ENCODE peak calls at places on chromosomes 11 and 22, in five cellular contexts. R is neural progenitor cell, M is right lobe of liver, X is left ventricle myocardium inferior, O is mesenchymal stem cell. B is an unnamed sample. For H3K9me3, the result is how much of the 10 kb centered on the place peaks cover.

GRCh38 chr11:33027846-33028536 is 11.4 kb upstream of the TCP11L1 start:
- DNase-seq in R (no peak), M (no peak), X (no peak), O (peak), B (no peak)

GRCh38 chr11:122102426-122102825 is 13.6 kb downstream of the BLID start:
- DNase-seq in R (no peak), M (no peak), X (no peak), O (no peak), B (no peak)

GRCh38 chr11:68974421-68975194 is 6.2 kb downstream of the MRGPRD start:
- DNase-seq in R (no peak), M (no peak), X (no peak), O (peak), B (no peak)

GRCh38 chr11:32643526-32643925 is 59.9 kb downstream of the EIF3M start:
- DNase-seq in R (no peak), M (no peak), X (no peak), O (no peak), B (no peak)

GRCh38 chr11:35237860-35238715 is 99.1 kb downstream of the CD44 start:
- DNase-seq in R (peak), M (no peak), X (no peak), O (no peak), B (no peak)

GRCh38 chr11:134385171-134385570 is 26.9 kb downstream of the B3GAT1 start:
- DNase-seq in R (no peak), M (no peak), X (no peak), O (no peak), B (no peak)

GRCh38 chr11:73389134-73389525 is 12.9 kb downstream of the RELT start:
- DNase-seq in R (no peak), M (no peak), X (no peak), O (no peak), B (no peak)

GRCh38 chr22:42316988-42317387 is 46.5 kb upstream of the TCF20 start:
- DNase-seq in R (no peak), M (no peak), X (peak), O (no peak), B (no peak)

GRCh38 chr22:20881231-20881630 is 22.4 kb downstream of the SNAP29 start:
- DNase-seq in R (no peak), M (no peak), X (no peak), O (no peak), B (no peak)

GRCh38 chr22:46055176-46055850 is 78.4 kb upstream of the WNT7B start:
- DNase-seq in R (no peak), M (peak), X (peak), O (no peak), B (no peak)

GRCh38 chr11:68997124-68997994 is 15.7 kb downstream of the MRGPRF start:
- DNase-seq in R (no peak), M (no peak), X (no peak), O (no peak), B (no peak)

GRCh38 chr11:27699242-27699925 is 871 bp downstream of the BDNF start:
- DNase-seq in R (peak), M (no peak), X (no peak), O (peak), B (no peak)

GRCh38 chr11:133029096-133029495 is 503.2 kb downstream of the OPCML start:
- DNase-seq in R (no peak), M (no peak), X (no peak), O (no peak), B (no peak)

GRCh38 chr11:14075118-14075601 is 112.6 kb downstream of the SPON1 start:
- DNase-seq in R (peak), M (no peak), X (no peak), O (no peak), B (peak)

GRCh38 chr11:88552377-88553029 is 215.0 kb upstream of the CTSC start:
- DNase-seq in R (peak), M (peak), X (no peak), O (peak), B (no peak)

GRCh38 chr11:43518407-43519165 is 159.9 kb downstream of the TTC17 start:
- DNase-seq in R (no peak), M (no peak), X (no peak), O (peak), B (no peak)

GRCh38 chr11:57974830-57975229 is 48.9 kb upstream of the OR9Q1 start:
- DNase-seq in R (no peak), M (no peak), X (no peak), O (no peak), B (no peak)

GRCh38 chr11:117934526-117935307 is 5.5 kb upstream of the TMPRSS13 start:
- DNase-seq in R (no peak), M (no peak), X (no peak), O (no peak), B (no peak)

GRCh38 chr11:102448869-102449224 is 3.7 kb downstream of the TMEM123 start:
- DNase-seq in R (no peak), M (no peak), X (no peak), O (no peak), B (no peak)

GRCh38 chr11:117180661-117181585 is 2.4 kb downstream of the SIDT2 start:
- DNase-seq in R (peak), M (peak), X (peak), O (peak), B (peak)

GRCh38 chr22:17912942-17913704 is 111.2 kb downstream of the MICAL3 start:
- DNase-seq in R (no peak), M (no peak), X (no peak), O (no peak), B (no peak)

GRCh38 chr22:50247748-50248147 is 2.9 kb upstream of the TUBGCP6 start:
- DNase-seq in R (peak), M (no peak), X (no peak), O (peak), B (peak)

GRCh38 chr11:73182824-73183321 is 35.2 kb upstream of the P2RY2 start:
- DNase-seq in R (no peak), M (no peak), X (peak), O (no peak), B (no peak)

GRCh38 chr22:45235851-45236342 is 4.8 kb downstream of the KIAA0930 start:
- DNase-seq in R (no peak), M (no peak), X (no peak), O (no peak), B (no peak)

DNA sequence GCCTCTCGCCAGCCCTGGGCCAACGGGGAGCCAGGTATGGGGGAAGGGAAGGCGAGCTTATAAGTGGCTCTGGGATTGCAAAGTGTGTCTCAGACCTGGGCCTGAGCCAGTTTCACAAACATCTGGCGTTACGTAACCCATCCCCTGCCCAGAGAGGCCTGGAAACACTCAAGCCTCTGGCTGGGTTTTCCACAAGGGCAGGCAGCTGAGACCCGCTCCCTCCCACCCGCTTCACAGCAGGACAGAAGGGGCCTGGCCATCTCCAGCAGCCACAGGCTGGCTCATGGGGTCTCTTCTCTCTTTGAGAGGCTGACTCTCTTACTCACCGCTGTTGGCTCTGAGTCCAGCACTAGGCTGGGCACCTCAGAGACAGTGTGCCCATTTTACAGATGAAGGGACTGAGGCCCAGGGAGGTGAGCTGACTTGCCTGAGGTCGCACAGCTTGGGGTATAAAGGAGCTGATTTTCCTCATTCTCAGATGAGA is 44.5 kb downstream of the TRIOBP start:
- DNase-seq in R (peak), M (peak), X (peak), O (peak), B (no peak)
- H3K9me3 ChIP-seq in R (under half), M (under half), X (under half), O (under half), B (under half)

DNA sequence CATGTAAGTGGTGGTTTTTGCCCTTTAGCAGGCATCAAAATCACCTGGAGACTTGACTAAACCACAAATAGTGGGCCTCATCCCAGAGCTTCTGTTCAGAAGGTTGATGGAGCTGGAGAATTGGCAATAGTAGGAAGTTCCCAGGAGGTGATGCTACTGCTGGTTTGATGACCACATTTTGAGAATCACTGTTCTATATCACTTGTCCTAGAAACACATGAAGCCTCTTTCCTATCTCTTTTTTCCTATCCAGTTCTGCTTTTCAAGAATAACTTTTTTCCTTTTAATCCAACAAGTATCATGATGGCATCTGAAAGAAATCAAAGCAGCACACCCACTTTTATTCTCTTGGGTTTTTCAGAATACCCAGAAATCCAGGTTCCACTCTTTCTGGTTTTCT is at the start of gene OR5D13:
- DNase-seq in R (no peak), M (no peak), X (no peak), O (no peak), B (no peak)
- H3K9me3 ChIP-seq in R (under half), M (under half), X (under half), O (under half), B (under half)

DNA sequence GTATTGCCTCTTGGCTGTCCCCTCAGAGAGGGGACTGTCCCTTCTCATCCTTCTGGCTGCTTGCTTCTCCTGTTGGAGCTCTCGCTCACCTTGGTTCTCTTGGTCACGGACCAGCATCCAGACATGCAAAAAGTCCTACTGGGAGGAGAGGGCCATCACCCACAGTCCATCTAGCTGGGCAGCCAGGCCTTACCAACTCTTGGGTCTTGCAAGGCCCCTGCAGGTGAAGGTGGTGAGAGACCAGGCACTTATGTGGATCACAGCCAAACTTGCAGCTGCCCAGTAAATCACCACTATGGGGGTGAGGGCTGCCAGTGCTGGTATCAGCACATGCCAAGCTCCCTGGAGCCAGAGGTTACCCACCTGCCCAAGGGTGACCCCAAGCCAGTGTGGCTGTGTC is 36.3 kb downstream of the KCNQ1OT1 start:
- DNase-seq in R (no peak), M (no peak), X (no peak), O (no peak), B (no peak)
- H3K9me3 ChIP-seq in R (under half), M (under half), X (under half), O (half or more), B (under half)

GRCh38 chr11:70721006-70721405 is 322.7 kb downstream of the CTTN start:
- DNase-seq in R (no peak), M (no peak), X (no peak), O (no peak), B (no peak)

GRCh38 chr11:70717961-70718595 is 319.7 kb downstream of the CTTN start:
- DNase-seq in R (no peak), M (no peak), X (no peak), O (peak), B (no peak)

GRCh38 chr11:70716986-70717775 is 318.9 kb downstream of the CTTN start:
- DNase-seq in R (no peak), M (no peak), X (no peak), O (peak), B (no peak)

GRCh38 chr11:70720291-70720690 is 322.0 kb downstream of the CTTN start:
- DNase-seq in R (no peak), M (no peak), X (no peak), O (no peak), B (no peak)

DNA sequence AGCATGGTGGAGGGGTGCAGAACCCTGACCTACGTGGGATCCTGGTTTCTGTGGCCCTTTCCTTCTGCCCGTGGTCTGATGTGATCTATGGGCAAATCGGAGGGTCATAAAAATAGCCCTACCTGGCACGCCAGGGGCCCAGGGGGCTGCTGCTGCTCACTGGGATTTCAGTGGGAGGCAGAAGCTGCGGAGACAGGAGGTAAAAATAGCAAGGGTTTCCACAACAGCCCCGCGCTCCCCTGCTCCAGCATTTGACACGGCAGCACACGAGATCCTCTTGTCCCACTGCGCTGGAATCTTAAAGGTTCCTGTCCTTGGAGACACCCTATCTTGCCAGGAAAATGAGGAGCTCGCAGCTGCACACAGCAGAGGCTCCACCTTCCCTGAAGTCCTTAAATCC is 321.2 kb downstream of the CTTN start:
- DNase-seq in R (no peak), M (no peak), X (no peak), O (no peak), B (no peak)
- H3K9me3 ChIP-seq in R (under half), M (under half), X (under half), O (under half), B (under half)